ENCODE peak calls at places on chromosomes 11 and 22, in seven cellular contexts. D is CD8-positive, alpha-beta memory T cell; O is CD4-positive, CD25-positive, alpha-beta regulatory T cell; E is cardiac muscle cell; M is spleen; Z is heart right ventricle; H is effector memory CD4-positive, alpha-beta T cell. N is an unnamed sample.
A peak's percentile ranks its signal among the peaks of the same experiment; 100 is the strongest.

GRCh38 chr11:114147389-114148382 is 88.2 kb downstream of the ZBTB16 start:
- DNase-seq in D (no peak), O (no peak), E (peak; percentile 30), M (no peak), Z (no peak), H (no peak), N (no peak)

GRCh38 chr11:25733777-25734176 is 598.2 kb upstream of the ANO3 start:
- DNase-seq in D (no peak), O (no peak), E (no peak), M (no peak), Z (no peak), H (no peak), N (peak; percentile 10)

GRCh38 chr22:33492210-33492651 is 428.0 kb downstream of the LARGE1 start:
- DNase-seq in D (no peak), O (no peak), E (peak; percentile 56), M (no peak), Z (no peak), H (no peak), N (no peak)

GRCh38 chr11:30392977-30393376 is 70.1 kb downstream of the ARL14EP start:
- DNase-seq in D (no peak), O (no peak), E (no peak), M (no peak), Z (no peak), H (no peak), N (no peak)

GRCh38 chr11:45026835-45027234 is 76.2 kb upstream of the TP53I11 start:
- DNase-seq in D (no peak), O (no peak), E (no peak), M (no peak), Z (peak; percentile 40), H (no peak), N (no peak)

GRCh38 chr11:127247261-127247660 is 246.7 kb upstream of the KIRREL3 start:
- DNase-seq in D (no peak), O (no peak), E (no peak), M (no peak), Z (no peak), H (no peak), N (peak; percentile 2)

GRCh38 chr11:106101797-106102196 is 24.3 kb downstream of the AASDHPPT start:
- DNase-seq in D (no peak), O (no peak), E (no peak), M (no peak), Z (no peak), H (no peak), N (no peak)

GRCh38 chr11:65135633-65136145 is 1.4 kb upstream of the SYVN1 start:
- DNase-seq in D (no peak), O (no peak), E (no peak), M (peak; percentile 73), Z (no peak), H (no peak), N (no peak)

GRCh38 chr11:12845739-12846358 is 163.3 kb upstream of the RASSF10 start:
- DNase-seq in D (no peak), O (no peak), E (peak; percentile 42), M (no peak), Z (peak; percentile 27), H (no peak), N (peak; percentile 91)

GRCh38 chr22:25134451-25134850 is 65.2 kb upstream of the CRYBB3 start:
- DNase-seq in D (no peak), O (no peak), E (no peak), M (no peak), Z (no peak), H (no peak), N (no peak)

GRCh38 chr22:33381531-33382406 is 323.6 kb upstream of the SYN3 start:
- DNase-seq in D (no peak), O (no peak), E (no peak), M (no peak), Z (no peak), H (no peak), N (peak; percentile 92)

GRCh38 chr11:74409633-74410032 is 11.4 kb upstream of the PGM2L1 start:
- DNase-seq in D (no peak), O (no peak), E (no peak), M (no peak), Z (no peak), H (no peak), N (no peak)

GRCh38 chr11:33698921-33699320 is 1.7 kb downstream of the C11orf91 start:
- DNase-seq in D (no peak), O (no peak), E (no peak), M (no peak), Z (no peak), H (no peak), N (no peak)

GRCh38 chr11:80815752-80816453 is 1375.1 kb upstream of the TENM4 start:
- DNase-seq in D (no peak), O (no peak), E (no peak), M (no peak), Z (no peak), H (no peak), N (no peak)

GRCh38 chr11:96215094-96215782 is 127.8 kb downstream of the MAML2 start:
- DNase-seq in D (peak; percentile 50), O (peak; percentile 61), E (no peak), M (peak; percentile 87), Z (no peak), H (no peak), N (no peak)

GRCh38 chr22:49251371-49251770 is 576.3 kb downstream of the BRD1 start:
- DNase-seq in D (no peak), O (no peak), E (no peak), M (no peak), Z (no peak), H (no peak), N (no peak)

GRCh38 chr11:132037961-132038360 is 667.5 kb downstream of the NTM start:
- DNase-seq in D (no peak), O (no peak), E (no peak), M (no peak), Z (no peak), H (no peak), N (no peak)

GRCh38 chr11:132045116-132045515 is 674.7 kb downstream of the NTM start:
- DNase-seq in D (no peak), O (no peak), E (no peak), M (no peak), Z (no peak), H (no peak), N (no peak)

GRCh38 chr11:132043714-132044113 is 673.3 kb downstream of the NTM start:
- DNase-seq in D (no peak), O (no peak), E (no peak), M (no peak), Z (no peak), H (no peak), N (no peak)

GRCh38 chr11:132039521-132039920 is 669.1 kb downstream of the NTM start:
- DNase-seq in D (no peak), O (no peak), E (no peak), M (no peak), Z (no peak), H (no peak), N (no peak)

DNA sequence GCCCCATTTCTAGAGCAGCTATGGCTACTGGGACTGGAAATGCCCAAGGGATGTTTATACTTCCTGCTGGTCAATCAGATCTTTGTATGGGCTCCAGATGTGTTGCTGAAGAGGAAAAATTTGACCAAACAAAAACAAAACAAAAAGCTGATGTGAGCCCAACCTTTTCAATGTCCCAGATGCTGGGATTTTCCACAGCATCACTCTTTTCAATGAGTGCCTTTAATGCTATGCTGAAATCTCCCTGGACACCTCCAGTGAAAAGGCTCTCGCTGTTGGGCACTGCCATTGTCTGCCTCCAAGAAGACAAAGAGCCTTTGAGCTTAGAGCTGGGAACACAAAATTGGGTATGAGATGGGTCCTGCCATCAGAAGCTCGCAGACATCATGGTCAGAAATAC is 671.9 kb downstream of the NTM start:
- DNase-seq in D (no peak), O (no peak), E (no peak), M (no peak), Z (no peak), H (no peak), N (no peak)
- H3K4me1 ChIP-seq in D (no peaks in the 10 kb centered on the region), O (no peaks in the 10 kb centered on the region), E (no peaks in the 10 kb centered on the region), M (no peaks in the 10 kb centered on the region), Z (no peaks in the 10 kb centered on the region), H (no peaks in the 10 kb centered on the region), N (no peaks in the 10 kb centered on the region)

DNA sequence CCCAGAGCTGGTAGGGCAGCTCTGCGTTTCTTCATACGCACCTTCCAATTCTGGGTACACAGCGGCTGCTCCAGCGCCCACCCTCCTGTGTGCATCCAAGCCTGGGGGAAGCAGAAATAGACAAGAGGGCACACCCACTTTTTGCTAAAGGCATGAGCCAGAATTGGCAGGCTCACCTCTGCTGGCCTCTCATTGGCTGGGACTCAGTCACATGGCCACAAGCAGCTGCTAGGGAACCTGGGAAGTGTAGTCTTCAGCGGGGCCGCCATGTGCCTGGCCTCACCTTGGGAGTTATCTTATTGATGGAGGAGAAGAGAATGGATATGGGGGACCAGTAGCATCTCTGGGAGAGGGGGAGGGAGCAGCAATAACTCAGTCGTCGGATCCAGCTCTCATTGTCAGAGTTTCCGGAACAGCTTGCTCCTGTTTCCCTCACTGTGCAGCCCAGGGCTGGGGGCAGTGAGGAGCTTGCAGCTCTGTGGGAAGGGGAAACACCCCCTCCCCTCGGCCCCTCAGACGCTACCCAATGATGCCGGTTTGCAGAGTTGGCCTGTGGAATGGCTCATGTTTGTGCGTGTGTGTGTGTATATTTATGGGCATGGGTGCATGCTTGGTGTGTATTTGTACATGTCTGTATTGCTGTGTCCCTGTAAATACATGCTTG is 11.8 kb upstream of the MIEF1 start:
- DNase-seq in D (peak; percentile 82), O (peak; percentile 71), E (peak; percentile 64), M (peak; percentile 97), Z (peak; percentile 74), H (peak; percentile 41), N (peak; percentile 69)
- H3K27ac ChIP-seq in D (no peak overlapping the region), O (no peak overlapping the region), E (no peak overlapping the region), M (no peak overlapping the region), Z (no peak overlapping the region), H (no peak overlapping the region), N (no peak overlapping the region)

DNA sequence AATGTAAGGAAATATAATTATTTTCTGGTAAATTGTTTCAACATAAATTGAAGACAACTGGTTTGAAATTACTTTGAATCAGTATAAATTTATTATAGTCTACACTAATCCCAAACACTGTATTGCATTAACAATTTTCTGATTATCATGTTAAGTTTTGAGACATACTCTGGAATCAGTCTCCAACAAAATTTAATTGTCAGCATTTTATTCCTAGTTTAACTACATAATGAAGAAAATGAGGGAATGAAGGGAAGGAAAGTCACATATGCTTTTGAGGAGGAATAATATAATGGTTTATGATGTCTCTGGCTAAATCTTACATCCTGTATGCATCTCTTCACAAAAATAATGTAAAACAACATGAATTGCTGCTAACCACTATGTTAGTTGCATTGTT is 14.2 kb downstream of the OR52E1 start:
- DNase-seq in D (no peak), O (no peak), E (no peak), M (no peak), Z (no peak), H (no peak), N (no peak)
- H3K4me1 ChIP-seq in D (no peaks in the 10 kb centered on the region), O (no peaks in the 10 kb centered on the region), E (no peaks in the 10 kb centered on the region), M (no peaks in the 10 kb centered on the region), Z (no peaks in the 10 kb centered on the region), H (no peaks in the 10 kb centered on the region), N (no peaks in the 10 kb centered on the region)

DNA sequence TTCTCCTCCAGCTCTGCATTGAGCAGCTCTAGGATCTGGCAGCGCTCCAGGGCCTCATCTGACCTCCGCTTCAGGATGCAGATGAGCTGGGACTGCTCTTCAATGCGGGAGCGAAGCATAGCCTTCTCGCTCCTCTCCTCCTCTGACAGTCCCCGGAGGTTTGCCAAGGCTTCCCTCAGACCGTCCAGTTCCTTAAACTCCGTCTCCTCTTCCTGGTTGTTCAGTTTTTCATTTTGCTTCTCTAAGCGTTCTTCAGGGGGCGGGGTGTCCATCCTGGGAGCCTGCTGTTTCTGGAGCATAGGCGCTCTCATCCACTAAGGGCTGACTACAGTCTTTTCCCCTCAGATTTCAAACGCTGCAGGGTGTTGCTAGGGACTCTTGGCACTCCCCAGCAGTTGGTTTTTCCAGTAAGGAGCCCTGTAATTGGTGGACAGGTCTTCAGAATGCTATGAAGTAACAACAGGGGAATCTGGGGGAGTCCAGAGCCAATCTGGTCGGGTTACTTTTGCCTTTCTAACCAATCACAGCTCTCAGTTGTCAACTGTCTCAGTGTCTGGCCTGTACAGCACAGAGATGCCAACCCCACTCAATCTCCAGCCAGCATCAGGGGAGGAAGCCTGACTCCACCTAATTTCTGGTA is at the start of gene CCDC89:
- DNase-seq in D (no peak), O (no peak), E (peak; percentile 37), M (peak; percentile 64), Z (peak; percentile 78), H (no peak), N (peak; percentile 95)
- H3K27ac ChIP-seq in D (no peak within 1 kb of the TSS), O (no peak within 1 kb of the TSS), E (peak within 1 kb of the TSS; percentile 66), M (peak within 1 kb of the TSS; percentile 33), Z (peak within 1 kb of the TSS; percentile 76), H (no peak within 1 kb of the TSS), N (peak within 1 kb of the TSS; percentile 67)

N was measured in SJCRH30.